ENCODE peak calls at places on chromosomes 2 and 18, in nine cellular contexts. G is body of pancreas, C is transverse colon, O is thoracic aorta, S is PC-9, M is OCI-LY7, Z is endodermal cell, F is mucosa of descending colon, Q is fibroblast of lung. B is an unnamed sample.

GRCh38 chr18:60096428-60096827 is 196.6 kb downstream of the PMAIP1 start:
- DNase-seq in G (no peak), C (no peak), O (no peak), S (no peak), M (no peak), Z (no peak), F (no peak), Q (no peak), B (no peak)

GRCh38 chr2:44793322-44793870 is 148.1 kb upstream of the SIX3 start:
- DNase-seq in G (no peak), C (no peak), O (no peak), S (peak; percentile 33), M (peak; percentile 4), Z (peak; percentile 84), F (no peak), Q (peak; percentile 36), B (peak; percentile 59)

GRCh38 chr2:101307950-101308431 is 510 bp downstream of the RNF149 start:
- DNase-seq in G (peak; percentile 31), C (peak; percentile 33), O (no peak), S (peak; percentile 23), M (peak; percentile 4), Z (peak; percentile 75), F (peak; percentile 74), Q (no peak), B (no peak)

GRCh38 chr2:232438951-232439757 is 16.8 kb upstream of the ALPI start:
- DNase-seq in G (peak; percentile 52), C (peak; percentile 45), O (no peak), S (peak; percentile 60), M (peak; percentile 28), Z (peak; percentile 80), F (no peak), Q (no peak), B (peak; percentile 63)

GRCh38 chr2:128436498-128437180 is 118.0 kb upstream of the HS6ST1 start:
- DNase-seq in G (peak; percentile 6), C (no peak), O (no peak), S (no peak), M (no peak), Z (peak; percentile 19), F (no peak), Q (no peak), B (no peak)

GRCh38 chr2:56770490-56770889 is 586.7 kb downstream of the CCDC85A start:
- DNase-seq in G (no peak), C (no peak), O (no peak), S (no peak), M (no peak), Z (no peak), F (no peak), Q (peak; percentile 67), B (no peak)

GRCh38 chr2:172056293-172056692 is 29.0 kb upstream of the DLX1 start:
- DNase-seq in G (no peak), C (no peak), O (no peak), S (no peak), M (no peak), Z (no peak), F (no peak), Q (no peak), B (no peak)

GRCh38 chr18:3810271-3810670 is 360.3 kb downstream of the TGIF1 start:
- DNase-seq in G (no peak), C (no peak), O (no peak), S (no peak), M (no peak), Z (no peak), F (no peak), Q (peak; percentile 22), B (no peak)

GRCh38 chr2:71466301-71467179 is 13.2 kb downstream of the DYSF start:
- DNase-seq in G (no peak), C (no peak), O (no peak), S (peak; percentile 53), M (no peak), Z (peak; percentile 84), F (peak; percentile 56), Q (peak; percentile 48), B (peak; percentile 67)

GRCh38 chr2:240252872-240253511 is 112.5 kb upstream of the OTOS start:
- DNase-seq in G (no peak), C (no peak), O (no peak), S (no peak), M (no peak), Z (no peak), F (no peak), Q (no peak), B (no peak)

GRCh38 chr18:27075828-27076227 is 109.3 kb downstream of the CHST9 start:
- DNase-seq in G (no peak), C (no peak), O (no peak), S (no peak), M (no peak), Z (no peak), F (no peak), Q (no peak), B (no peak)

GRCh38 chr2:207750315-207750714 is 19.4 kb downstream of the FZD5 start:
- DNase-seq in G (no peak), C (no peak), O (no peak), S (no peak), M (no peak), Z (no peak), F (no peak), Q (no peak), B (no peak)

GRCh38 chr18:73153271-73153670 is 285.5 kb upstream of the NETO1 start:
- DNase-seq in G (no peak), C (no peak), O (no peak), S (no peak), M (no peak), Z (no peak), F (no peak), Q (peak; percentile 49), B (no peak)

GRCh38 chr2:48952071-48952604 is 196.6 kb upstream of the LHCGR start:
- DNase-seq in G (no peak), C (no peak), O (no peak), S (no peak), M (no peak), Z (no peak), F (no peak), Q (no peak), B (no peak)

GRCh38 chr2:241148239-241148638 is 1.0 kb downstream of the PASK start:
- DNase-seq in G (no peak), C (no peak), O (no peak), S (no peak), M (peak; percentile 46), Z (no peak), F (no peak), Q (no peak), B (no peak)

GRCh38 chr18:55509631-55510372 is 78.2 kb downstream of the TCF4 start:
- DNase-seq in G (no peak), C (no peak), O (no peak), S (no peak), M (peak; percentile 53), Z (no peak), F (no peak), Q (peak; percentile 98), B (no peak)

GRCh38 chr2:233075966-233076339 is 15.8 kb downstream of the INPP5D start:
- DNase-seq in G (no peak), C (peak; percentile 47), O (no peak), S (no peak), M (peak; percentile 93), Z (peak; percentile 65), F (no peak), Q (no peak), B (no peak)

GRCh38 chr2:207600211-207600610 is 25.0 kb downstream of the METTL21A start:
- DNase-seq in G (no peak), C (no peak), O (no peak), S (no peak), M (no peak), Z (no peak), F (no peak), Q (peak; percentile 34), B (no peak)

GRCh38 chr18:13258792-13259385 is 40.3 kb downstream of the LDLRAD4 start:
- DNase-seq in G (no peak), C (no peak), O (no peak), S (no peak), M (no peak), Z (no peak), F (no peak), Q (no peak), B (no peak)

GRCh38 chr18:13260927-13261471 is 42.4 kb downstream of the LDLRAD4 start:
- DNase-seq in G (no peak), C (no peak), O (no peak), S (no peak), M (no peak), Z (no peak), F (no peak), Q (no peak), B (no peak)

GRCh38 chr18:13259701-13260100 is 41.1 kb downstream of the LDLRAD4 start:
- DNase-seq in G (no peak), C (no peak), O (no peak), S (no peak), M (no peak), Z (no peak), F (no peak), Q (no peak), B (no peak)

GRCh38 chr18:13261658-13262357 is 43.2 kb downstream of the LDLRAD4 start:
- DNase-seq in G (no peak), C (no peak), O (no peak), S (no peak), M (peak; percentile 13), Z (no peak), F (no peak), Q (no peak), B (no peak)

GRCh38 chr18:13260114-13260926 is 41.8 kb downstream of the LDLRAD4 start:
- DNase-seq in G (no peak), C (no peak), O (no peak), S (no peak), M (no peak), Z (peak; percentile 44), F (no peak), Q (no peak), B (no peak)
- H3K4me3 ChIP-seq in G (no peak overlapping the region), C (no peak overlapping the region), O (peak overlapping the region; percentile 43), S (no peak overlapping the region), M (no peak overlapping the region), Z (no peak overlapping the region), F (no peak overlapping the region), Q (no peak overlapping the region), B (no peak overlapping the region)

GRCh38 chr2:10448646-10449480 is 736 bp upstream of the ODC1 start:
- DNase-seq in G (peak; percentile 93), C (peak; percentile 95), O (peak; percentile 21), S (no peak), M (peak; percentile 97), Z (peak; percentile 95), F (peak; percentile 96), Q (peak; percentile 85), B (peak; percentile 95)
- TF ChIP-seq CTCF in G (no peak), C (peak; percentile 13), O (peak; percentile 17), S (no peak), M (no peak), Z (peak; percentile 45), F (no peak), Q (no peak), B (no peak)

DNA sequence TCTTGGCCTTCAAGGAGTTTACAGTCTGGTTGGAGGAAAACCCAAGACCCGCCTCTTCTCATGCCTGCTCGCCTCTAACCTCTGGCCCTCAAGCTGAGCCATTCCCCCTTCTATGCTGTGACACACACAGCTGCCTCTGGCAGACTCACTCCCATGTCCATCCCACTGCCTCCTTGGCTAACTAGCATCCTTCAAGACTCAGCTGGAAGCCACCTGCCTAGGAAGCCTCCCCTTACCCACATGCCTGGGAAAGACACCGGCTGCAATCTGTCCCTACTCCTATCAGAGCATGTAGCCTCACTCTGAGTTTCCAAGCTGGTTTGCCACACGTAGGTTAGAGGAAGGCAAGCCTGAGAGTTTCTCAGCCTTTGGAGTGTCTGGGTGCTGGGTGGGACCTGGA is 6.9 kb upstream of the MGAT4A start:
- DNase-seq in G (peak; percentile 92), C (no peak), O (no peak), S (no peak), M (no peak), Z (no peak), F (no peak), Q (no peak), B (no peak)
- H3K4me1 ChIP-seq in G (peaks cover 32% of the 10 kb centered on the region), C (peaks cover 11% of the 10 kb centered on the region), O (no peaks in the 10 kb centered on the region), S (peaks cover 31% of the 10 kb centered on the region), M (peaks cover 12% of the 10 kb centered on the region), Z (no peaks in the 10 kb centered on the region), F (peaks cover 15% of the 10 kb centered on the region), Q (no peaks in the 10 kb centered on the region), B (peaks cover 58% of the 10 kb centered on the region)

GRCh38 chr2:113791697-113792590 is 35.5 kb upstream of the SLC35F5 start:
- DNase-seq in G (no peak), C (no peak), O (no peak), S (no peak), M (peak; percentile 29), Z (no peak), F (no peak), Q (peak; percentile 44), B (no peak)
- H3K4me3 ChIP-seq in G (no peak overlapping the region), C (no peak overlapping the region), O (peak overlapping the region; percentile 33), S (no peak overlapping the region), M (peak overlapping the region; percentile 46), Z (no peak overlapping the region), F (no peak overlapping the region), Q (no peak overlapping the region), B (no peak overlapping the region)

B was measured in Caco-2.